ENCODE peak calls at places on chromosomes 5 and 9, in eight cellular contexts. V is naive thymus-derived CD4-positive, alpha-beta T cell; R is mesendoderm; C is HCT116; H is cardiac muscle cell; S is breast epithelium; T is AG04450; F is HepG2. B is an unnamed sample.

GRCh38 chr9:72203205-72203803 is 54.1 kb downstream of the GDA start:
- DNase-seq in V (no peak), R (peak), C (peak), H (peak), S (no peak), T (no peak), F (peak), B (no peak)

GRCh38 chr9:86281577-86282076 is 711 bp downstream of the ISCA1 start:
- DNase-seq in V (no peak), R (peak), C (no peak), H (no peak), S (no peak), T (no peak), F (peak), B (peak)

GRCh38 chr5:174446446-174446845 is 277.9 kb upstream of the MSX2 start:
- DNase-seq in V (no peak), R (peak), C (no peak), H (no peak), S (no peak), T (no peak), F (no peak), B (no peak)

GRCh38 chr5:91271999-91272398 is 111.1 kb downstream of the ARRDC3 start:
- DNase-seq in V (no peak), R (no peak), C (no peak), H (no peak), S (no peak), T (no peak), F (no peak), B (no peak)

GRCh38 chr5:180345186-180345585 is 8.0 kb downstream of the GFPT2 start:
- DNase-seq in V (no peak), R (no peak), C (no peak), H (no peak), S (no peak), T (no peak), F (no peak), B (no peak)

GRCh38 chr9:35526087-35526801 is 36.3 kb downstream of the RUSC2 start:
- DNase-seq in V (no peak), R (no peak), C (no peak), H (peak), S (no peak), T (no peak), F (no peak), B (no peak)

GRCh38 chr5:35188041-35188457 is 42.2 kb downstream of the PRLR start:
- DNase-seq in V (no peak), R (peak), C (no peak), H (no peak), S (no peak), T (no peak), F (no peak), B (no peak)

GRCh38 chr9:129866373-129867137 is 31.3 kb downstream of the USP20 start:
- DNase-seq in V (no peak), R (no peak), C (no peak), H (no peak), S (no peak), T (no peak), F (no peak), B (no peak)

GRCh38 chr9:35158501-35159280 is 3.1 kb upstream of the UNC13B start:
- DNase-seq in V (no peak), R (no peak), C (no peak), H (no peak), S (no peak), T (no peak), F (no peak), B (no peak)

GRCh38 chr5:1943481-1943880 is 60.8 kb upstream of the IRX4 start:
- DNase-seq in V (no peak), R (no peak), C (no peak), H (no peak), S (no peak), T (no peak), F (no peak), B (no peak)

GRCh38 chr9:129235041-129235930 is 57.2 kb upstream of the IER5L start:
- DNase-seq in V (no peak), R (no peak), C (no peak), H (no peak), S (no peak), T (no peak), F (no peak), B (no peak)

GRCh38 chr5:108728566-108729305 is 19.0 kb upstream of the FER start:
- DNase-seq in V (peak), R (no peak), C (no peak), H (peak), S (peak), T (no peak), F (no peak), B (no peak)

GRCh38 chr5:113562828-113563400 is 49.4 kb downstream of the YTHDC2 start:
- DNase-seq in V (no peak), R (no peak), C (no peak), H (no peak), S (no peak), T (no peak), F (no peak), B (no peak)

GRCh38 chr5:14672508-14673394 is 8.2 kb downstream of the OTULIN start:
- DNase-seq in V (no peak), R (no peak), C (no peak), H (no peak), S (no peak), T (no peak), F (no peak), B (no peak)

GRCh38 chr5:149123211-149123610 is 18.1 kb upstream of the ABLIM3 start:
- DNase-seq in V (no peak), R (no peak), C (no peak), H (no peak), S (no peak), T (no peak), F (no peak), B (no peak)

GRCh38 chr9:34326690-34327089 is 2.4 kb downstream of the KIF24 start:
- DNase-seq in V (no peak), R (no peak), C (no peak), H (no peak), S (no peak), T (no peak), F (no peak), B (no peak)

GRCh38 chr9:122463828-122464632 is 13.7 kb downstream of the OR1J1 start:
- DNase-seq in V (no peak), R (peak), C (peak), H (peak), S (no peak), T (no peak), F (peak), B (no peak)

GRCh38 chr9:1207681-1208080 is 157.5 kb downstream of the DMRT2 start:
- DNase-seq in V (no peak), R (no peak), C (no peak), H (no peak), S (no peak), T (peak), F (no peak), B (no peak)

GRCh38 chr5:149938791-149939358 is 5.7 kb downstream of the PDE6A start:
- DNase-seq in V (no peak), R (peak), C (no peak), H (peak), S (peak), T (no peak), F (no peak), B (peak)

GRCh38 chr5:72613515-72613914 is 106.3 kb upstream of the ZNF366 start:
- DNase-seq in V (no peak), R (no peak), C (no peak), H (no peak), S (no peak), T (no peak), F (no peak), B (no peak)

GRCh38 chr5:14714706-14715105 is 50.2 kb downstream of the OTULIN start:
- DNase-seq in V (no peak), R (no peak), C (no peak), H (no peak), S (no peak), T (no peak), F (no peak), B (peak)

GRCh38 chr5:139709587-139710369 is 61.6 kb downstream of the CXXC5 start:
- DNase-seq in V (no peak), R (peak), C (no peak), H (no peak), S (no peak), T (no peak), F (no peak), B (no peak)

GRCh38 chr9:99040911-99041582 is 63.9 kb upstream of the TGFBR1 start:
- DNase-seq in V (no peak), R (peak), C (no peak), H (peak), S (no peak), T (peak), F (no peak), B (no peak)

GRCh38 chr5:91456928-91457571 is 73.9 kb upstream of the ARRDC3 start:
- DNase-seq in V (no peak), R (no peak), C (no peak), H (no peak), S (no peak), T (no peak), F (no peak), B (no peak)

GRCh38 chr5:108326982-108327381 is 54.9 kb downstream of the FBXL17 start:
- DNase-seq in V (no peak), R (no peak), C (no peak), H (no peak), S (no peak), T (no peak), F (no peak), B (no peak)

GRCh38 chr9:76729116-76729515 is 35.1 kb upstream of the PCA3 start:
- DNase-seq in V (no peak), R (no peak), C (no peak), H (no peak), S (no peak), T (no peak), F (no peak), B (no peak)

GRCh38 chr5:78587081-78587774 is 61.3 kb downstream of the LHFPL2 start:
- DNase-seq in V (no peak), R (no peak), C (no peak), H (no peak), S (no peak), T (no peak), F (no peak), B (no peak)

GRCh38 chr5:59126665-59127354 is 543.9 kb downstream of the RAB3C start:
- DNase-seq in V (no peak), R (peak), C (no peak), H (peak), S (no peak), T (no peak), F (no peak), B (no peak)

GRCh38 chr5:157855404-157855994 is 3.4 kb downstream of the CLINT1 start:
- DNase-seq in V (no peak), R (peak), C (peak), H (peak), S (no peak), T (peak), F (peak), B (no peak)

GRCh38 chr5:150278916-150279315 is 10.7 kb downstream of the CAMK2A start:
- DNase-seq in V (no peak), R (no peak), C (no peak), H (peak), S (no peak), T (peak), F (no peak), B (no peak)

GRCh38 chr5:169097374-169097831 is 203.5 kb downstream of the SLIT3 start:
- DNase-seq in V (no peak), R (no peak), C (no peak), H (no peak), S (peak), T (no peak), F (no peak), B (no peak)

GRCh38 chr9:18002718-18003438 is 424.0 kb downstream of the SH3GL2 start:
- DNase-seq in V (no peak), R (no peak), C (no peak), H (no peak), S (no peak), T (no peak), F (no peak), B (no peak)

GRCh38 chr5:134594336-134594735 is 38.3 kb downstream of the SAR1B start:
- DNase-seq in V (no peak), R (no peak), C (no peak), H (no peak), S (no peak), T (no peak), F (peak), B (no peak)
- H3K4me3 ChIP-seq in V (no peak), R (no peak), C (no peak), H (no peak), S (no peak), T (no peak), F (no peak), B (no peak)

GRCh38 chr5:172644711-172645110 is 3.6 kb downstream of the NEURL1B start:
- DNase-seq in V (no peak), R (peak), C (no peak), H (no peak), S (no peak), T (no peak), F (no peak), B (no peak)
- H3K27ac ChIP-seq in V (no peak), R (no peak), C (no peak), H (peak), S (peak), T (no peak), F (no peak), B (peak)

DNA sequence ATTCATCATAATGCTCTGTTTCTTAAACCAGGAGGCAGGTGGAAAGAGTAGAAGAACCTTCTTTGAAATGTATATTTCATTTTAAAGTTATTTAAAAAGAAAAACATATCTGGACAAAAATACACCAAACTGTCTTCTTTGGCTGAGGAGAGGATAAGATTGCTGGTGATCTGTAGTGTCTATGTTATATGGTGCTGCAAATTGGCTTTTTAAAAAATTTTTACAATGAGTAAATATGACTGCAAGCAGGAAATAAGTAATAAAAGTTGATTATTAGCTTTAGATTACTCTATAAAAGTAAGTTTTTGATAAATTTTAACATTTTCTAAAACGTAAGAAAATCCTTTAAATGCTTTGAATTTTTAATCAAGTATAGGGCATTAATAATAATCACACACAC is 64.9 kb downstream of the CEP120 start:
- DNase-seq in V (no peak), R (no peak), C (no peak), H (no peak), S (no peak), T (no peak), F (no peak), B (no peak)
- H3K4me3 ChIP-seq in V (no peak), R (no peak), C (no peak), H (no peak), S (no peak), T (no peak), F (no peak), B (no peak)

DNA sequence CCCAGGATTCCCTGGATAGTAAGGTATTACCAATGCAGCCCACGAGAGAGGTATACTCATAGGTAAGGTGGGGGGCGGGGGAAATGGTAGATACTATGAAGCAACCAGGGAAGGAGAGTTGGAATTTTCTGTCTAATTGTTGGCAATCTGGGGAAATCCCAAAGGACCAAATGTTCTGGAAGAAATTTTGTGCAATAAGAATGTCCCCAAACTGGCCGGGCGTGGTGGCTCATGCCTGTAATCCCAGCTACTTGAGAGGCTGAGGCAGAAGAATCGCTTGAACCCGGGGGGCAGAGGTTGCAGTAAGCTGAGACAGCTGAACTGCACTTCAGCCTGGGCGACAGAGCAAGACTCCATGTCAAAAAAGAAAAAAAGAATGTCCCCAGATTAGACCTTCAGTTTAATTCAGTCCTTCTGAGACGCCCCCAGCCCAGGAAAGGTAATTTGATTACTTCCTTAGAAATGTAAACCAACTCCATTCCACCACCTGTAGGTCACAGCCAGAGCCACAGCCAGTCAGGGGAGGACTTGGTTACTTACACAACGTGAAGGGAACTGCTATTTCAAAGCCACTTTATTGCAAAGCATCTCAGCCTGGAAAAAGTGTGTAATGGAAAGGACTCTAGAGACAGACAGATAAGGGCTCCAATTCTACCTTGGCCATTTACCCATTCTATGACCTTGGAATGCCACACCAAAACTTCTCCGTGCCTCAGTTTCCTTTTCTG is 50.0 kb upstream of the KLF4 start:
- DNase-seq in V (no peak), R (peak), C (no peak), H (no peak), S (no peak), T (no peak), F (no peak), B (no peak)
- H3K27ac ChIP-seq in V (no peak), R (no peak), C (no peak), H (no peak), S (no peak), T (no peak), F (no peak), B (no peak)

DNA sequence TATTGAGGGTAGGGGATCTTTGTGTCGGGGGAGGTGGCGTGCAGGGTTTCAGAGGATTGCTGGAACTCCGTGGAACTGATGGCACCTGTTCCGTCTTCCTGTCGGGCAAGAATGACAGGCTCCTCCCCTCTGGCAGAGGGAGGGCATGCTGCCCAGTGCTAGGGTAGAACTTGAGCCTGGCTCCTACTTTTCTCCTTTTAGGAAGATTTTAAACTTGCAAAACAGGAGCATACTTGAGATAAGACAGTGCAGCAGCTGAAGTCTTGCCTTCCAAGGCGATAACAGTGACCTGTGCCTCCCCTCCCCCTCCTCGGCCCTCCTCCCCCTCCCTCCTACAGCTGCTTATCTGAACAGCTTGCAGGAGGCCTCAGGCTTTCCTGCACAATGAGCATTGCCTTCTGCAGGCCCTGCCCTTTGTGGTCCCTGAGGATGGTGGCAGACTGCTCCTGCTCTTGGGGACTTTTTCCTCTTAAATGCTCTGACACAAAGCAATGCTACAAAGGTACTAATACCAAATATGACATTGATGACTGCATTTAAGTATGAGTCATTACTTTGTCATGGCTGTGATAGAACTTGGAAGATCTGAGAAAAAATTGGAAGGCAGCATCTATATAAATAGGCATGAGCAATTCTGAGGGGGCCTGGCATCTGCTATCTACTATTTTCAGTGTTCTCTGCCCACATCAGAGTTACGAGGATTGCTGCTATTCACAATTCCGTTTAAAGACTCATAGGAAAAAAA is 1.9 kb downstream of the GADD45G start:
- DNase-seq in V (peak), R (peak), C (no peak), H (peak), S (peak), T (no peak), F (no peak), B (no peak)
- H3K4me3 ChIP-seq in V (peak), R (peak), C (peak), H (peak), S (peak), T (no peak), F (peak), B (peak)

GRCh38 chr9:109447329-109448076 is 50.6 kb downstream of the PTPN3 start:
- DNase-seq in V (peak), R (no peak), C (no peak), H (no peak), S (no peak), T (no peak), F (no peak), B (no peak)

GRCh38 chr9:109449036-109449798 is 48.9 kb downstream of the PTPN3 start:
- DNase-seq in V (no peak), R (no peak), C (no peak), H (no peak), S (peak), T (no peak), F (no peak), B (peak)

GRCh38 chr9:109450346-109450745 is 47.8 kb downstream of the PTPN3 start:
- DNase-seq in V (no peak), R (no peak), C (no peak), H (no peak), S (no peak), T (no peak), F (no peak), B (no peak)

GRCh38 chr9:109451311-109452025 is 46.6 kb downstream of the PTPN3 start:
- DNase-seq in V (no peak), R (peak), C (no peak), H (no peak), S (no peak), T (no peak), F (peak), B (no peak)

DNA sequence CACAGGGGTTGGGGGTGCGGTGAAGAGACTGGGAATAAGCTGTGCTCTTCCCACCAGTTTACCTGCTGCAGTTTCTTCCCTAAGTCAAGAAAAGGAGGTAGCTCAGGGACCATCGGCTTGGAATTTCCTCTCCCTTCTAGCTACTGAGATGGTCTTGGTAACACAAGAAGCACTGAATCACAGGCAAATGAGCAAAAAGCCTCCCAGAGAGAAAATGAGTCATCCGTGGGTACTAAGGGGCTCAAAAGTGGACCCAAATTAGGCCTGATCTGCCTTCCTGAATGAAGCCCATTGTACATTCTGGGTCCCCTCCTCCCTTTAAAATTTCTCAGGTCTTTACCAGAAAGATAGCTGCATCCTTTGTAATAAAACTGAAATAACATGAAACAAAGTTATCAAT is 49.9 kb downstream of the PTPN3 start:
- DNase-seq in V (no peak), R (peak), C (no peak), H (peak), S (no peak), T (peak), F (no peak), B (no peak)
- H3K27ac ChIP-seq in V (no peak), R (no peak), C (no peak), H (no peak), S (peak), T (peak), F (no peak), B (peak)

GRCh38 chr5:158978061-158978745 is 121.5 kb downstream of the EBF1 start:
- DNase-seq in V (no peak), R (no peak), C (no peak), H (peak), S (no peak), T (peak), F (no peak), B (no peak)

GRCh38 chr5:158976035-158976434 is 123.7 kb downstream of the EBF1 start:
- DNase-seq in V (no peak), R (no peak), C (no peak), H (peak), S (no peak), T (peak), F (no peak), B (no peak)

GRCh38 chr5:158979290-158979689 is 120.4 kb downstream of the EBF1 start:
- DNase-seq in V (no peak), R (no peak), C (no peak), H (no peak), S (no peak), T (no peak), F (no peak), B (no peak)

GRCh38 chr5:158977642-158978041 is 122.1 kb downstream of the EBF1 start:
- DNase-seq in V (no peak), R (no peak), C (no peak), H (no peak), S (no peak), T (no peak), F (no peak), B (no peak)

GRCh38 chr5:158979749-158980521 is 119.8 kb downstream of the EBF1 start:
- DNase-seq in V (no peak), R (peak), C (no peak), H (peak), S (no peak), T (no peak), F (no peak), B (no peak)
- H3K4me3 ChIP-seq in V (no peak), R (no peak), C (no peak), H (no peak), S (peak), T (peak), F (no peak), B (no peak)

GRCh38 chr9:70816316-70816715 is 305.1 kb downstream of the TRPM3 start:
- DNase-seq in V (no peak), R (no peak), C (no peak), H (no peak), S (no peak), T (no peak), F (no peak), B (no peak)
- H3K27ac ChIP-seq in V (no peak), R (no peak), C (no peak), H (no peak), S (no peak), T (no peak), F (no peak), B (no peak)

GRCh38 chr9:126520453-126520852 is 93.3 kb upstream of the LMX1B start:
- DNase-seq in V (no peak), R (no peak), C (no peak), H (no peak), S (no peak), T (no peak), F (no peak), B (no peak)
- H3K4me3 ChIP-seq in V (no peak), R (no peak), C (no peak), H (no peak), S (no peak), T (no peak), F (no peak), B (no peak)

B was measured in RWPE2.